ENCODE peak calls at places on chromosomes 16 and 17, in four cellular contexts. J, E, A and G are unnamed samples.
A peak's percentile ranks its signal among the peaks of the same experiment; 100 is the strongest.

GRCh38 chr16:81693467-81694303 is 85.4 kb upstream of the PLCG2 start:
- DNase-seq in A (no peak), J (no peak), E (no peak), G (no peak)

GRCh38 chr16:70659953-70660671 is 13.8 kb downstream of the IL34 start:
- DNase-seq in J (no peak), E (peak; percentile 24), A (no peak), G (no peak)

GRCh38 chr16:69179255-69180010 is 7.5 kb upstream of the SNTB2 start:
- DNase-seq in J (peak; percentile 89), A (peak; percentile 9), E (peak; percentile 76), G (peak; percentile 70)

GRCh38 chr17:78717431-78717980 is 64.6 kb downstream of the CYTH1 start:
- DNase-seq in E (no peak), A (no peak), J (peak; percentile 49), G (no peak)

GRCh38 chr17:78127888-78128615 is 503 bp downstream of the TMC6 start:
- DNase-seq in A (peak; percentile 68), E (peak; percentile 62), J (no peak), G (peak; percentile 52)

GRCh38 chr17:31068291-31068690 is 26.5 kb upstream of the NF1 start:
- DNase-seq in A (no peak), E (peak; percentile 83), J (no peak), G (peak; percentile 59)

GRCh38 chr16:89207993-89208392 is 7.7 kb upstream of the SLC22A31 start:
- DNase-seq in E (no peak), A (no peak), J (no peak), G (no peak)

GRCh38 chr16:88454315-88455057 is 1.4 kb downstream of the ZFPM1 start:
- DNase-seq in E (peak; percentile 79), J (no peak), A (peak; percentile 44), G (peak; percentile 49)

GRCh38 chr16:54546481-54546880 is 259.9 kb upstream of the IRX3 start:
- DNase-seq in J (no peak), E (no peak), A (no peak), G (no peak)

GRCh38 chr16:716250-716607 is 1.3 kb downstream of the METRN start:
- DNase-seq in A (peak; percentile 82), E (no peak), J (no peak), G (no peak)

GRCh38 chr16:81623365-81624102 is 155.6 kb upstream of the PLCG2 start:
- DNase-seq in A (peak; percentile 61), J (no peak), E (peak; percentile 81), G (peak; percentile 71)

GRCh38 chr16:85202631-85203461 is 90.6 kb upstream of the CIBAR2 start:
- DNase-seq in E (peak; percentile 77), J (peak; percentile 96), A (peak; percentile 70), G (no peak)

GRCh38 chr16:22282254-22282892 is 14.8 kb upstream of the POLR3E start:
- DNase-seq in E (no peak), A (no peak), J (no peak), G (no peak)

GRCh38 chr17:48181653-48182052 is 74.1 kb downstream of the SNX11 start:
- DNase-seq in E (peak; percentile 53), A (peak; percentile 40), J (no peak), G (peak; percentile 24)

GRCh38 chr17:56011406-56012131 is 141.7 kb upstream of the ANKFN1 start:
- DNase-seq in E (no peak), J (no peak), A (no peak), G (no peak)

GRCh38 chr17:7707858-7708750 is 3.1 kb downstream of the EFNB3 start:
- DNase-seq in A (no peak), J (no peak), E (no peak), G (no peak)

GRCh38 chr17:7706631-7707354 is 1.8 kb downstream of the EFNB3 start:
- DNase-seq in E (no peak), J (no peak), A (no peak), G (no peak)

GRCh38 chr17:7707446-7707845 is 2.4 kb downstream of the EFNB3 start:
- DNase-seq in J (no peak), A (no peak), E (no peak), G (no peak)

GRCh38 chr17:7710341-7710740 is 5.3 kb downstream of the EFNB3 start:
- DNase-seq in E (no peak), J (no peak), A (no peak), G (no peak)

DNA sequence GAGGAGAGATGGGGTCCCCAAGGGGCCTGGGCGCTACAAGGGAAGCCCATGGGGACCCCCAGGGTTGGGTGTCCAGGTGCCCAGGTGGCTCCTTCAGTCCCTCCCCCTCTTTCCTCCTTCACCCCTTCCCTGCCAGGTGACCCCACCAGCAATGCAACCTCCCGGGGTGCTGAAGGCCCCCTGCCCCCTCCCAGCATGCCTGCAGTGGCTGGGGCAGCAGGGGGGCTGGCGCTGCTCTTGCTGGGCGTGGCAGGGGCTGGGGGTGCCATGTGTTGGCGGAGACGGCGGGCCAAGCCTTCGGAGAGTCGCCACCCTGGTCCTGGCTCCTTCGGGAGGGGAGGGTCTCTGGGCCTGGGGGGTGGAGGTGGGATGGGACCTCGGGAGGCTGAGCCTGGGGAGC is 4.0 kb downstream of the EFNB3 start:
- DNase-seq in A (no peak), E (no peak), J (no peak), G (no peak)
- H3K4me1 ChIP-seq in A (peaks cover 17% of the 10 kb centered on the region), E (peaks cover 12% of the 10 kb centered on the region), J (peaks cover 4% of the 10 kb centered on the region), G (no peaks in the 10 kb centered on the region)

DNA sequence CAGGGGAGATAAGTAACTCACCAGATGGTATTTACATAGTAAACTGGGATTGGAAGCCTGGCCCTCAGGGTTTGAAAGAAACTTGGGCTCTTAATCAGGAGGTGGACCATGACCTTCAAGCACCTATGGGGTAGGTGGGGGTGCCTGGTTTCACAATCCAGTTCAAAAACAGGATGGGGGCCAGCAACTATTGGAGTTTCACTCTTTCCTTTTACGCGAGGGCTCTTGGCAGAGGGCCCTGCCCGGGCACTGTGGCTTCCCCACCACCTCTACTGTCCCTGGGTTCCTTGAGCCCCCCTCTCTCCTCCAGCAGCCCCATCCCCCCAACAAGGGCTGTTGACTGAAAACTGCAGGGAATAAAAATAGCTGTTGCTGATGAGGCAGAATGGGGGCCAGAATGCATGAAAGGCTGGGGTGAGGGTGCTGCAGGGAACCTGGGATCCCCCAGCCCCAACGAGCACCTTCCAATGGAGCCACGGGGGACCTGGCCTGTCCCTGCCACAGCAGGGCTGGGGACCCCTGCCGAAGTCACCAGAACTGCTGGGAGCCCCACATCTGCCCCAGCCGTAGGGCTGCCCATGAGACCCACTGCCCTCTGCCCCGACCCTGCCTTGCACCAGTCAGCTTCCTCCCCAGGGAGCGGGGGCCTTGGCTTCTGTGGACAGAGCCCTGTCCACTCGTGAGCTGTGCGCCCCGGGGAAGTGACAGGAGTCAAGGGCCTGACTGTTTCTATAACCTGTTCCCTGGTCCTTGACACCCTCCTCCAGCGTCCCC is 11.1 kb upstream of the PRR29 start:
- DNase-seq in E (no peak), A (peak; percentile 38), J (no peak), G (no peak)
- H3K27ac ChIP-seq in E (no peak overlapping the region), A (peak overlapping the region; percentile 13), J (no peak overlapping the region), G (no peak overlapping the region)

DNA sequence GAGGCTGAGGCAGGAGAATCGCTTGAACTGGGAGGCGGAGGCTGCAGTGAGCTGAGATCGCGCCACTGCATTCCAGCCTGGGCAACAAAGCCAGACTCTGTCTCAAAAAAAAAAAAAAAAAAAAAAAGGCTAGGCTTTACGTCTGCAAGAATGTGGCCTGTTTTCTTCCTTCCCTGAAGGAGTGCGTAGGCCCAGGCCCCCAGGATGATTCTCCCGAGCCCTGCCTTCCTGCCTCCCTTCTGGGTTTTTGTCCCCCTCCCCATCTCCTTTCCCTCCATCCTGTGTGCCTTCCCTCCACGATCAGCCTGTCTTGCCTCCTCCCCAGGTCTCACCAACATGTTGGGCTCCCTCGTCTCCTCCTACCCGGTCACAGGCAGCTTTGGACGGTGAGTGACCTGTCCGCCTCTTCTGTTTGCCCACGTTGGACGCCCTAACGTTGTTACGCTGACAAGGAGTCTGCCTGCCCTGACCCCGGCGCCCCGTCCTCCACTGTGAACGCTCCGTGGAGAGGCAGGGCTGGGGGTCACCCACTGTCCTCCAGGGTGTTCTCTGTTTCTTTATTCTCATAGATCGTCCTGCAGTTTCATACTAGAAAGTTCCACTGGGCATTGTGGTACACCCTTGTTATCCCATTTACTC is 15.7 kb upstream of the RNF213 start:
- DNase-seq in J (no peak), E (no peak), A (no peak), G (no peak)
- H3K36me3 ChIP-seq in J (peaks cover 3% of the 10 kb centered on the region), E (no peaks in the 10 kb centered on the region), A (peaks cover 17% of the 10 kb centered on the region), G (peaks cover 6% of the 10 kb centered on the region)

DNA sequence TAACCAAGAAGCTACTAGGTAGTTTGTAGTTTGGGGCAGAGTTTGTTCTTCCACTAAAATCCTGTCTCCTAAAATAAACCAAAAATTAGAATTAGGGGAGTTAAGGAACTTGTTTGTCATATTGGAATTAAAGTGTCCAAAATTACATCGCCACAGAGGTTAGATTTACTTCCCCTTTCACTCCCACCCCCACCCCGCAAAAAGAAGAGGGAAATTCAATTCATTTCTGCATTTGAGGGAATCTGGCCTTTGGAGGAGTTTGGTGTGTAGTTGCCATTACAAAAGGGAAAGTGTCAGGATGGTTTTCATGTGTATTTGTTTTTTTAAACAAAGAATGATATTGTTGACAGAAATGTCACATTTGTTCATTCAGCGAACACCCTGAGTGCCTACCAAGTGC is 5.8 kb downstream of the TMEM97 start:
- DNase-seq in A (no peak), J (no peak), E (no peak), G (no peak)
- H3K4me1 ChIP-seq in A (peaks cover 7% of the 10 kb centered on the region), J (peaks cover 2% of the 10 kb centered on the region), E (peaks cover 7% of the 10 kb centered on the region), G (no peaks in the 10 kb centered on the region)

GRCh38 chr16:66846266-66846665 is 2.1 kb downstream of the CA7 start:
- DNase-seq in A (no peak), J (no peak), E (peak; percentile 27), G (no peak)

GRCh38 chr16:66848172-66848571 is 4.0 kb downstream of the CA7 start:
- DNase-seq in E (peak; percentile 9), J (no peak), A (no peak), G (no peak)

GRCh38 chr16:66845791-66846221 is 1.6 kb downstream of the CA7 start:
- DNase-seq in E (peak; percentile 31), J (no peak), A (no peak), G (no peak)

GRCh38 chr16:66847533-66848057 is 3.4 kb downstream of the CA7 start:
- DNase-seq in J (no peak), A (no peak), E (peak; percentile 45), G (peak; percentile 89)

GRCh38 chr16:66846831-66847230 is 2.6 kb downstream of the CA7 start:
- DNase-seq in A (no peak), J (no peak), E (peak; percentile 15), G (no peak)
- H3K27ac ChIP-seq in A (no peak overlapping the region), J (no peak overlapping the region), E (no peak overlapping the region), G (no peak overlapping the region)

DNA sequence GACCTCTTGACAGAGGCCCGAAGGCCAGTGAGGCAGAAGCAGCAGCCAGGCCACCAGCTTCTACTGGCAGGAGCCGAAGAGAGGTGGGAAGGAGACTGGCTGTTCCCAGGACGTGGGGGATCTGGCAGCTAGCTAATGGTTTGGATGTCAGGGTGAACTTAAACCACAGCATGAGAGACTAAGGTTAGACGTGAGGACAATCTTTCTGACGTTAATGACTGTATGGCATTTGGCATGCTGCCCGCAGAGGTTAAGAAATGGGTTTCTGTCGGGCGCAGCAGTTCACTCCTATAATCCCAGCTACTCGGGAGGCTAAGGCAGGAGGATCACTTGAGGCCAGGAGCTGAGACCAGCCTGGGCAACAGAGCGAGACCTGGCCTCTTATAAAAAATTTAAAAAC is 6.3 kb upstream of the KRT13 start:
- DNase-seq in J (no peak), E (peak; percentile 57), A (no peak), G (peak; percentile 62)
- H3K36me3 ChIP-seq in J (no peaks in the 10 kb centered on the region), E (no peaks in the 10 kb centered on the region), A (no peaks in the 10 kb centered on the region), G (no peaks in the 10 kb centered on the region)

GRCh38 chr17:82246040-82246364 is 17.2 kb downstream of the SLC16A3 start:
- DNase-seq in A (no peak), J (no peak), E (no peak), G (no peak)
- H3K4me1 ChIP-seq in A (peaks cover 35% of the 10 kb centered on the region), J (peaks cover 29% of the 10 kb centered on the region), E (peaks cover 66% of the 10 kb centered on the region), G (peaks cover 4% of the 10 kb centered on the region)

GRCh38 chr17:77096570-77097214 is 44.1 kb upstream of the SEC14L1 start:
- DNase-seq in J (peak; percentile 48), A (peak; percentile 18), E (no peak), G (peak; percentile 46)
- H3K27ac ChIP-seq in J (peak overlapping the region; percentile 59), A (peak overlapping the region; percentile 53), E (peak overlapping the region; percentile 17), G (no peak overlapping the region)